ENCODE peak calls at places on chromosomes 7 and 10, in six cellular contexts. S, A, Q, X, D and C are unnamed samples.

GRCh38 chr7:42065015-42065414 is 172.0 kb downstream of the GLI3 start:
- DNase-seq in S (no peak), X (no peak), A (no peak), D (no peak), Q (no peak), C (no peak)

GRCh38 chr7:151813445-151813844 is 63.5 kb downstream of the PRKAG2 start:
- DNase-seq in X (no peak), Q (no peak), A (no peak), D (no peak), S (no peak), C (no peak)

GRCh38 chr7:150973571-150974451 is 4.3 kb downstream of the KCNH2 start:
- DNase-seq in D (peak), A (no peak), S (no peak), Q (no peak), X (no peak), C (no peak)

GRCh38 chr7:131538791-131539179 is 17.6 kb downstream of the PODXL start:
- DNase-seq in X (no peak), S (no peak), Q (no peak), A (no peak), D (no peak), C (no peak)

GRCh38 chr7:6168469-6168868 is 104.0 kb downstream of the CYTH3 start:
- DNase-seq in S (no peak), A (no peak), Q (no peak), X (no peak), D (no peak), C (no peak)

GRCh38 chr10:29105516-29106215 is 183.2 kb upstream of the LYZL1 start:
- DNase-seq in S (peak), D (no peak), X (no peak), Q (no peak), A (no peak), C (no peak)

GRCh38 chr7:134740364-134740763 is 39.1 kb upstream of the CALD1 start:
- DNase-seq in S (no peak), D (no peak), Q (no peak), X (no peak), A (no peak), C (no peak)

GRCh38 chr7:29748286-29749099 is 57.8 kb upstream of the WIPF3 start:
- DNase-seq in Q (peak), X (no peak), A (no peak), S (peak), D (peak), C (no peak)

GRCh38 chr10:51117794-51118193 is 43.5 kb downstream of the PRKG1 start:
- DNase-seq in S (peak), Q (peak), X (no peak), D (no peak), A (no peak), C (no peak)

GRCh38 chr10:131141645-131142445 is 169.7 kb downstream of the TCERG1L start:
- DNase-seq in D (no peak), Q (no peak), S (no peak), A (no peak), X (no peak), C (no peak)

GRCh38 chr10:15169555-15170407 is 1.3 kb upstream of the NMT2 start:
- DNase-seq in X (no peak), Q (no peak), S (no peak), D (peak), A (no peak), C (no peak)

GRCh38 chr10:31099664-31100063 is 68.0 kb upstream of the ZNF438 start:
- DNase-seq in A (no peak), X (no peak), Q (no peak), S (no peak), D (no peak), C (no peak)

GRCh38 chr10:132861884-132862461 is 76.0 kb upstream of the NKX6-2 start:
- DNase-seq in Q (no peak), A (no peak), X (peak), D (no peak), S (no peak), C (no peak)

GRCh38 chr7:149719912-149720335 is 53.5 kb downstream of the ZNF467 start:
- DNase-seq in X (no peak), D (no peak), A (no peak), Q (no peak), S (no peak), C (no peak)

GRCh38 chr10:97426776-97427570 is 982 bp downstream of the PGAM1 start:
- DNase-seq in X (no peak), S (no peak), D (no peak), Q (no peak), A (no peak), C (no peak)

GRCh38 chr7:50266893-50267386 is 37.6 kb upstream of the IKZF1 start:
- DNase-seq in S (no peak), D (peak), Q (no peak), A (no peak), X (no peak), C (no peak)

GRCh38 chr7:44284216-44284615 is 41.2 kb downstream of the CAMK2B start:
- DNase-seq in X (peak), S (no peak), Q (no peak), A (no peak), D (no peak), C (peak)

GRCh38 chr10:17710181-17710580 is 41.8 kb upstream of the TMEM236 start:
- DNase-seq in S (no peak), D (no peak), Q (no peak), X (no peak), A (no peak), C (no peak)

GRCh38 chr7:25028370-25028971 is 48.5 kb upstream of the OSBPL3 start:
- DNase-seq in S (peak), A (no peak), Q (peak), X (no peak), D (peak), C (no peak)

GRCh38 chr10:107022600-107023354 is 141.7 kb downstream of the SORCS1 start:
- DNase-seq in S (no peak), Q (no peak), D (no peak), X (no peak), A (no peak), C (no peak)

GRCh38 chr10:110010076-110011069 is 2.6 kb downstream of the ADD3 start:
- DNase-seq in A (no peak), D (peak), S (no peak), X (no peak), Q (no peak), C (no peak)

GRCh38 chr7:157278791-157279678 is 57.8 kb upstream of the DNAJB6 start:
- DNase-seq in A (no peak), X (no peak), S (peak), Q (peak), D (no peak), C (no peak)

GRCh38 chr7:130971297-130971696 is 237.3 kb upstream of the KLF14 start:
- DNase-seq in D (peak), X (no peak), Q (no peak), A (no peak), S (no peak), C (no peak)

GRCh38 chr10:13615650-13616049 is 28.9 kb downstream of the PRPF18 start:
- DNase-seq in X (no peak), A (peak), Q (no peak), S (no peak), D (no peak), C (no peak)

GRCh38 chr7:80411621-80412020 is 100.2 kb downstream of the GNAT3 start:
- DNase-seq in A (no peak), S (no peak), D (no peak), Q (peak), X (no peak), C (no peak)

GRCh38 chr10:80669485-80669884 is 131.8 kb downstream of the SH2D4B start:
- DNase-seq in Q (no peak), X (no peak), A (no peak), S (no peak), D (no peak), C (no peak)

GRCh38 chr10:69229565-69229886 is 9.4 kb downstream of the HKDC1 start:
- DNase-seq in D (no peak), X (no peak), S (no peak), Q (no peak), A (no peak), C (no peak)

GRCh38 chr10:3539696-3540383 is 245.2 kb downstream of the KLF6 start:
- DNase-seq in Q (no peak), S (no peak), A (no peak), D (no peak), X (no peak), C (no peak)

GRCh38 chr7:66267249-66267648 is 62.1 kb downstream of the TPST1 start:
- DNase-seq in D (no peak), Q (peak), S (peak), A (no peak), X (no peak), C (no peak)

GRCh38 chr7:35605760-35606159 is 89.2 kb downstream of the HERPUD2 start:
- DNase-seq in X (no peak), Q (peak), A (no peak), D (no peak), S (peak), C (no peak)

GRCh38 chr10:97612386-97612785 is 20.9 kb downstream of the MORN4 start:
- DNase-seq in D (peak), X (no peak), A (peak), Q (peak), S (peak), C (no peak)

GRCh38 chr7:147472556-147472955 is 1118.0 kb upstream of the C7orf33 start:
- DNase-seq in D (no peak), Q (no peak), A (no peak), S (no peak), X (no peak), C (no peak)

GRCh38 chr7:69654849-69655707 is 56.8 kb downstream of the AUTS2 start:
- DNase-seq in Q (no peak), X (no peak), S (no peak), A (no peak), D (no peak), C (no peak)

GRCh38 chr10:70563230-70563629 is 39.3 kb downstream of the PRF1 start:
- DNase-seq in X (no peak), D (no peak), A (no peak), Q (no peak), S (no peak), C (no peak)

DNA sequence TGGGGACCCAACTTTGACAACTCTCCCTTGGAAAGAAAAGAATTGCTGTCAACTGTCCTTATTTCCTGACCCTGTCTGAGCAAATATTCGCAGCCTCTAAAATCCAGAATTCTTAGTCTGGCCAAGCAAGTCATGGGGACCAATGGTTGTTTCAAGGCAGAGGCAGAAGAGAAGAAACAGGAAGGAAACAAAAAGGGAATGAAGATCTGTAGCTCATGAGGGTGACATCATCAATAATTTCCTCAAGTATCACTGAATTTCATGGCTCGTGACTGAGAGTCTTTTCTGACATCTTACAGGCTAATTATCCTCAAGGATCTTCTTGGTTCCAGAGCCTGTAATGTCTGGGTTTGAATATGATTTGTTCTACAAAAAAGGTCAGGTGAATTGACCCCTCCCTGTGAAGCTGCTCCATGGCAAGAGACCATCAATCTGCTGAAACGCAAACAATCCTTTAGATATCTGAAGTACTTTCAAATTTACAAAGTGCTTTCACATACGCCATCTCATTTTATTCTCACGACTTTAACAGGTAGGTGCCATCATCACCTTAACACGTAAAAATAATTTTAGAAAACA is 5.8 kb downstream of the CDK6 start:
- DNase-seq in Q (no peak), S (no peak), D (no peak), A (no peak), X (no peak), C (no peak)
- H3K4me3 ChIP-seq in Q (no peak), S (no peak), D (peak), A (no peak), X (no peak), C (no peak)

DNA sequence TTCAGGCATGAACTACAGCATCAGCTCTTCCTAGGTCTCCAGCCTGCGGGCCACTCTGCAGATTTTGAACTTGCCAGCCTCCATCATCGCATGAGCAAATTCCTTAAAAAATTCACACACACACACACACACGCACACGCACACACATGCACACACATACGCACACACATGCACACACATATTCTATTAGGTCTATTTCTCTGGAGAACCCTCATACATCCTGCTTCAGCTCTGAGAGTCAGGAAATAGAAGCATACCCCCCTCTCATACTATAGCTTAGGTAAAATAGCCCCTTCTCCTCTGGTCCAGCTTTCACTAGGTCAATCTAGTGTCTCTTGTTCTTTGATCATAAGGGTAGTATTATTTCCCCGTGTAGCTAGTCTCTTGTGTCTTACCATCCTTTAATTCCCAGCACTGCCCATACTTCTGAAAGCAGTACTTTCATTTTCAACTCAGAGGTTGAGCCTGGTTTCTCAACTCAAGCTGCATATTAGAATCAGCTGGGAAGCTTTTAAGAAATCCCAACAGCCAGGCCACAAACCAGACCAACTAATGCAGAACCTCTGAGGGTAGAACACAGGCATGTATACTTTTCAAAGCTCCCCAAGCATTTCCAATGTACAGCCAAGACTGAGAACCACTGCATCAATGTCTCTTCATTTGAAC is 30.9 kb upstream of the ITGB8 start:
- DNase-seq in Q (peak), S (peak), A (no peak), D (no peak), X (no peak), C (no peak)
- H3K4me3 ChIP-seq in Q (no peak), S (no peak), A (no peak), D (peak), X (no peak), C (peak)

GRCh38 chr7:101819913-101820522 is 2.6 kb downstream of the CUX1 start:
- DNase-seq in X (no peak), A (no peak), S (no peak), Q (no peak), D (no peak), C (no peak)

GRCh38 chr7:101817930-101818698 is 688 bp downstream of the CUX1 start:
- DNase-seq in D (no peak), Q (no peak), S (peak), A (no peak), X (no peak), C (no peak)

GRCh38 chr7:101819183-101819582 is 1.8 kb downstream of the CUX1 start:
- DNase-seq in Q (no peak), A (no peak), X (no peak), D (no peak), S (no peak), C (no peak)

GRCh38 chr7:101817031-101817929 is at the start of gene CUX1:
- DNase-seq in A (no peak), Q (no peak), S (no peak), X (no peak), D (peak), C (no peak)

DNA sequence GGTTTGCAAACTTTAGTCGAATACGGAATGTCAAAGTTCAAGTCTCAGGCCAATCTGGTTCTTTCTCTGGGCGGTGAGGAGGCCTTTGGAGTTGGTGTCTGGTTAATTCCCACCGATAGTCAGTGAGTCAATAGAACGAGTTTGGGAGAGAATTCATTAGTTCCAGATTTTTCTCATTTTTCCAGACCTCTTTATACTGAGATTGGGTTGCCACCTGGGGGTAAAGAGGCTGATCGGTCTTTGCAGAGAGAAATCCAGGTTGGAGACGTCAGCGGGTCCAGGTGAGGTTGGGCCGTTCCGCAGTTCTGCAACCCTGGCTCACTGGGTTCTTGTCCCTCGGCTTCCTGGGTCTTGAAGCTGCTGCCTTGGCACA is 1.3 kb downstream of the CUX1 start:
- DNase-seq in Q (no peak), D (no peak), S (peak), X (no peak), A (no peak), C (no peak)
- H3K4me3 ChIP-seq in Q (no peak), D (no peak), S (no peak), X (no peak), A (no peak), C (no peak)

DNA sequence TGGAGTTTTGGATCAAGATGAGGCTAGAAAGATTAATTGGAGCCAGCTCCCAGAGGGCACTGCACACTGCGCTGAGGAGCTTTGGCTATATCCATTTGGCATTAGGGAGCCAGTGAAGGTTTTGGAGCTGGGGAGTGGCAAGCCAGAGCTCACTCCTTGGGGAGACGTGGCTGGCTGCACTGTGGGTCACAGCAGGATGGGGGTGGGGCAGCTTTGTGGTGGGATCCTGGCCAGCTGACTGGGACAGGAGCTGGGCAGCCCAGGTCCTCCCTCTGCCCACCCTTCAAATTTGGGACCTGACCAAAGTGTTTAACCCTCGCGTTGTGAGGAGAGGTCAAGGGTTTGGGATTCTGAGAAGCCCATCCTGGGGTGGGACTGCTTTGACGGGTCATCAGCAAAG is 5.0 kb downstream of the C10orf105 start:
- DNase-seq in D (no peak), S (no peak), X (no peak), Q (no peak), A (no peak), C (no peak)
- H3K4me3 ChIP-seq in D (peak), S (no peak), X (no peak), Q (no peak), A (no peak), C (no peak)

GRCh38 chr7:116028808-116029207 is 1.8 kb downstream of the TFEC start:
- DNase-seq in Q (no peak), D (no peak), S (no peak), A (no peak), X (no peak), C (no peak)
- H3K4me3 ChIP-seq in Q (no peak), D (no peak), S (no peak), A (no peak), X (no peak), C (peak)

GRCh38 chr7:143408686-143409551 is at the start of gene EPHA1:
- DNase-seq in S (no peak), X (no peak), Q (no peak), D (peak), A (peak), C (peak)
- H3K4me3 ChIP-seq in S (no peak), X (peak), Q (no peak), D (peak), A (peak), C (peak)

GRCh38 chr7:55377162-55377810 is 12.1 kb downstream of the LANCL2 start:
- DNase-seq in D (no peak), S (no peak), Q (no peak), X (no peak), A (no peak), C (no peak)

GRCh38 chr7:55382251-55382650 is 17.1 kb downstream of the LANCL2 start:
- DNase-seq in Q (no peak), S (no peak), A (no peak), D (no peak), X (no peak), C (no peak)

GRCh38 chr7:55386541-55386940 is 21.4 kb downstream of the LANCL2 start:
- DNase-seq in A (no peak), Q (no peak), S (no peak), X (no peak), D (no peak), C (no peak)

GRCh38 chr7:55381187-55381586 is 16.1 kb downstream of the LANCL2 start:
- DNase-seq in S (no peak), X (no peak), A (no peak), Q (peak), D (no peak), C (no peak)

DNA sequence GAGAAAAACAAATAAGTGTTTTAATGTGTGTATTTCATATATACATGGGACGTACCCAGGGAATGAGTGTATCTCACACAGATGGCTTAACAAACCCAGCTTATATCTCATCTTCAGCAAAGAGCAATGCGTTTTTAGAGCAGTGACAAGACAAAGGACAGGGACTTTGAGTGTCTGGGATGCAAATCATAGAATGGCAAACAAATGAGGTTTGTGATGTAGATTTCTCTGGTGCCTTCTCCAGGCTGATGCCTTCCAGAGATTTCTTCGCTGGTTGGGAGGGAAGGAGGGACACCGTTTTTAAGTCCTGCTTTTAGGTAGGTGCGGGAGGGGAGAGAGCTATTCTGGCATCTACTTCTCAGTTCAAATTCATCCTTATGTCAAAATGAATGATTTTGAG is 16.6 kb downstream of the LANCL2 start:
- DNase-seq in Q (no peak), S (no peak), X (no peak), D (no peak), A (no peak), C (no peak)
- H3K4me3 ChIP-seq in Q (no peak), S (no peak), X (peak), D (no peak), A (no peak), C (peak)

DNA sequence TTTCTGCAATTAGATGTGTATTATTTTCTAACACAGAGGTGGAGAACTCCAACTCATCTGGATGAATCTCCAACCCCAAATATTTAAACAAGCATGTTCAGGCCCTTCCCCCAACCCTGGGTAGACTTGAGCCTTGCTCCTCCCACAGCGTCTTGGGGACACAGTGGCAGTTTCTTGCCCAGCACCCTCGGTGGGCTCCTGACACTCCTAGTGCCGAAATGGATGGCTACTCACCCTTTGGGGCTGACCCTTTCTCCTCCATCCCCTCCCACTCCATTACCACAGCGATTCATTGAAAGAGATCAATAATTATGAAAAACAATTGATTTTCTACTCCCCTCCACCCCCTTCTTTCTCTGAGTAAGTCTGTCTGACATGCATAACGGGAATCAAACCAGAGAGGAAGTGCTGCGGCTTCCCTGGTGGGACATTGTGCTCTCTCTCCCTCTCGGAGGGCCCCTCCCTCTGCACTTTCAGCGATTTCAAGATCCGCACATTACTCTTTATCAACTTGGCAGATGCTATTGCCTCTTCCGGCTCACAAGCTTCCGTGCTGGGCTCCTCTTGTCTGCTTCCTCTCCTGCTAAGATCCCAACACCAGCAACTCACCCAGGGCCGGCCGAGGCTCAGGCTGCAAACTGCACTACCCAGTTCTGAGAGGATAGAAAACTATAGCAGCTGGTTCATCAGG is 78.9 kb upstream of the PLXNA4 start:
- DNase-seq in Q (peak), D (peak), X (peak), A (no peak), S (peak), C (peak)
- H3K4me3 ChIP-seq in Q (no peak), D (peak), X (no peak), A (peak), S (peak), C (peak)